ENCODE peak calls at places on chromosomes 7 and 10, in ten cellular contexts. L is fibroblast of mammary gland; H is right lobe of liver; C is SK-N-SH; Z is CD8-positive, alpha-beta T cell; B is retinal pigment epithelial cell; N is psoas muscle; W is spleen; G is heart right ventricle; I is K562. D is an unnamed sample.
A peak's percentile ranks its signal among the peaks of the same experiment; 100 is the strongest.

GRCh38 chr7:47400741-47401206 is 181.1 kb downstream of the TNS3 start:
- DNase-seq in L (no peak), H (no peak), C (no peak), Z (no peak), B (no peak), N (peak; percentile 34), W (peak; percentile 71), G (no peak), I (no peak), D (no peak)

GRCh38 chr10:30063098-30063497 is 3.7 kb upstream of the JCAD start:
- DNase-seq in L (no peak), H (no peak), C (no peak), Z (no peak), B (no peak), N (no peak), W (no peak), G (no peak), I (no peak), D (no peak)

GRCh38 chr10:112229096-112229495 is 45.5 kb upstream of the GPAM start:
- DNase-seq in L (peak; percentile 57), H (no peak), C (no peak), Z (no peak), B (no peak), N (no peak), W (no peak), G (no peak), I (no peak), D (no peak)

GRCh38 chr7:44394636-44395035 is 69.2 kb upstream of the CAMK2B start:
- DNase-seq in L (no peak), H (no peak), C (no peak), Z (no peak), B (no peak), N (no peak), W (no peak), G (no peak), I (no peak), D (no peak)

GRCh38 chr7:90708841-90709317 is 112.8 kb downstream of the CDK14 start:
- DNase-seq in L (peak; percentile 39), H (no peak), C (no peak), Z (no peak), B (no peak), N (no peak), W (no peak), G (no peak), I (no peak), D (peak; percentile 29)

GRCh38 chr10:3148994-3149393 is 23.6 kb downstream of the PITRM1 start:
- DNase-seq in L (no peak), H (no peak), C (no peak), Z (no peak), B (no peak), N (no peak), W (no peak), G (no peak), I (no peak), D (no peak)

GRCh38 chr7:55457801-55458200 is 92.7 kb downstream of the LANCL2 start:
- DNase-seq in L (no peak), H (no peak), C (no peak), Z (no peak), B (no peak), N (no peak), W (no peak), G (no peak), I (no peak), D (peak; percentile 32)

GRCh38 chr7:98418636-98419315 is 17.9 kb upstream of the BAIAP2L1 start:
- DNase-seq in L (peak; percentile 98), H (peak; percentile 86), C (peak; percentile 31), Z (no peak), B (peak; percentile 90), N (no peak), W (peak; percentile 32), G (no peak), I (peak; percentile 80), D (peak; percentile 93)

GRCh38 chr7:22728416-22729029 is 1.5 kb downstream of the IL6 start:
- DNase-seq in L (peak; percentile 63), H (no peak), C (no peak), Z (no peak), B (no peak), N (no peak), W (no peak), G (no peak), I (peak; percentile 48), D (peak; percentile 66)

GRCh38 chr7:22724861-22725260 is 2.1 kb upstream of the IL6 start:
- DNase-seq in L (no peak), H (no peak), C (no peak), Z (no peak), B (no peak), N (no peak), W (no peak), G (no peak), I (no peak), D (no peak)

GRCh38 chr7:22725585-22725984 is 1.4 kb upstream of the IL6 start:
- DNase-seq in L (peak; percentile 82), H (no peak), C (peak; percentile 28), Z (no peak), B (no peak), N (no peak), W (no peak), G (no peak), I (peak; percentile 57), D (peak; percentile 42)

GRCh38 chr7:22726849-22727792 is at the start of gene IL6:
- DNase-seq in L (peak; percentile 98), H (peak; percentile 71), C (peak; percentile 65), Z (no peak), B (peak; percentile 88), N (peak; percentile 90), W (peak; percentile 87), G (peak; percentile 84), I (peak; percentile 85), D (peak; percentile 94)

GRCh38 chr7:22726345-22726848 is 603 bp upstream of the IL6 start:
- DNase-seq in L (peak; percentile 83), H (no peak), C (peak; percentile 32), Z (peak; percentile 15), B (peak; percentile 73), N (peak; percentile 72), W (peak; percentile 84), G (peak; percentile 42), I (peak; percentile 68), D (peak; percentile 81)
- H3K4me3 ChIP-seq in L (peak overlapping the region; percentile 48), H (no peak overlapping the region), C (peak overlapping the region; percentile 40), Z (no peak overlapping the region), B (peak overlapping the region; percentile 15), N (peak overlapping the region; percentile 60), W (peak overlapping the region; percentile 39), G (peak overlapping the region; percentile 41), I (peak overlapping the region; percentile 33), D (peak overlapping the region; percentile 53)

GRCh38 chr10:86083206-86083605 is 283.4 kb downstream of the GRID1 start:
- DNase-seq in L (no peak), H (no peak), C (no peak), Z (no peak), B (no peak), N (no peak), W (peak; percentile 14), G (no peak), I (no peak), D (no peak)
- TF ChIP-seq CTCF in L (no peak), H (no peak), C (no peak), Z (no peak), B (no peak), N (no peak), W (no peak), G (no peak), I (no peak), D (no peak)

DNA sequence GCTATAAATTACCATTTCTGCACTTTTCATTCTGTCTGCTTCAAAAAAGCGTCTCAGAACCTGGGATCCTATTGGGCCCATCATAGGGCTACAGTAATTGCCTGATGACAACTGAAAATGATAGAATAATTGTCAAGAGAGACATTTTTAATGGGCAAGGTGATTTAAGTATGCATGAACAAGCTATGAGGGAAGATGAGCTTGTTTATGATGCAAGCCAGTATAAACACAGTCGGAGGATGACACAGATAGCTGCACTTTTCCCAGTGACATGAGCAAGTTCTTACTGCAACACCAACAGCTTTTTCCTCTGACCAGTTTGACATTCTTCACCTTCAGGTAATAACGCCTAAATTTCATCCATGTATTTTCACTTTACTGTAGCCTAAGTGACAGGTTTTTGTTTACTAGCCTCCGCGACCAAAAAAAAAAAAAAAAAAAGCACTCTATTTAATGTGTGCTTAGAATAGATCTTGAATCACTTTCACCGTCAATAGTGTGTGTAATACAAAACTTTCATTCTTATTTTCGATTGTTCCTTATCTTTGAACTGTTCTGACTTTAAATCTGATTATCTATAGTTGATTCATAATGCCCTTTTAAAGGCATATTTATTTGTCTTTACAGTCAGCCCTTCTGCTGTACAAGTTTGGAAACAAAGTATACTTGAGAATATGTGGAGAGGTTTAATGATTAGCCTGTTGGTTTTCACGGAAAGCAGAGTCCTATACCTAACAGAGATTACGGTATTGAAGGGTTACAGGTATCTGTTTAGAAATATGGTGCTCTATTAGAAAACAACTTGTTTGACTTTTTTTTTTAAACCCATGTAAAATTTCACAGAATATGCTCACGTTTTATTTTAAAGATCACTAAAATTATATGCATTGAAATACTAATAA is 1.7 kb downstream of the FOXP2 start:
- DNase-seq in L (peak; percentile 40), H (no peak), C (no peak), Z (no peak), B (no peak), N (no peak), W (no peak), G (no peak), I (no peak), D (peak; percentile 3)
- H3K4me3 ChIP-seq in L (no peak overlapping the region), H (no peak overlapping the region), C (no peak overlapping the region), Z (no peak overlapping the region), B (no peak overlapping the region), N (peak overlapping the region; percentile 57), W (no peak overlapping the region), G (peak overlapping the region; percentile 41), I (no peak overlapping the region), D (no peak overlapping the region)

GRCh38 chr10:45000138-45000763 is 472 bp upstream of the ZNF22 start:
- DNase-seq in L (peak; percentile 97), H (peak; percentile 73), C (no peak), Z (no peak), B (no peak), N (peak; percentile 94), W (no peak), G (peak; percentile 92), I (no peak), D (peak; percentile 74)

GRCh38 chr10:45004661-45005060 is 3.9 kb downstream of the ZNF22 start:
- DNase-seq in L (no peak), H (no peak), C (no peak), Z (no peak), B (no peak), N (no peak), W (no peak), G (no peak), I (no peak), D (no peak)

GRCh38 chr10:45003432-45004000 is 2.8 kb downstream of the ZNF22 start:
- DNase-seq in L (no peak), H (no peak), C (no peak), Z (no peak), B (no peak), N (no peak), W (no peak), G (no peak), I (no peak), D (no peak)

GRCh38 chr10:45000764-45001381 is at the start of gene ZNF22:
- DNase-seq in L (peak; percentile 66), H (peak; percentile 76), C (peak; percentile 91), Z (peak; percentile 70), B (no peak), N (peak; percentile 84), W (peak; percentile 94), G (peak; percentile 81), I (peak; percentile 94), D (peak; percentile 75)

DNA sequence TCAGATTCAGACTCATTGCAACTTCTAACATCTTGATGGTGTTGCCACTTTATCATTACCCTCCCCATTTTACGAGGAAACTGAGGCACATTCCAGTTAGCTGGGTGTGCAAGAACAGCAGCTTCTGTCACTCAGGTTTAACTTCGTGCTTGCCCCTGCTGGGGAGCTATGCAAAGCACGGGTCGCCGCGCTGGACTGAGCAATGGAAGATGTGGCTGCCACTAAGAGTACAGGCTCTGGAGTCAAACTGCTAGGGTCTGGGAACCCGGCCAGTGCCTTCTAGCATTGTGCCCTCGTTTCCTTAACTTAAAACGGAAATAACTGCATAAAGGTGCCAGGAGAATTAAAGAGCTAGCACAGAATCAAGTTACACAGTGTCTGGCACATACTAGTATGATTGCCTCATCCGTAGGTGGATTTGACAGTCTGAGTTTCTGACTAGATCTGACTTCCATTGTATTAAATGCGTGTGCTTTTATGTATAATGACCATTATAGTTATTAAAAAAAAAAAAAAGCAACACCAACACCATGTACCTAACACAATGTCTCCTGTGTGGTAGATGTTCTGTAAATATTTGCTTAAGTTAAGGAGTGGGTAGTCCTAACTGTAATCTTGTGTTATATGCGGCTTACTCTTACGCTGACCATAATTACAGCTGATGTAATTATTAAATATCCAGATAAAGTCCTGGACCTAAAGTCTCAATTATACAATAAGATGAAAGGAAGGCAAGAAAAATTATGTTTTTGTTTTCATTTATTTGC is 842 bp downstream of the ZNF22 start:
- DNase-seq in L (peak; percentile 79), H (peak; percentile 81), C (peak; percentile 79), Z (peak; percentile 27), B (peak; percentile 60), N (peak; percentile 90), W (peak; percentile 89), G (peak; percentile 69), I (no peak), D (peak; percentile 70)
- TF ChIP-seq CTCF in L (peak; percentile 24), H (peak; percentile 3), C (peak; percentile 33), Z (no peak), B (peak; percentile 21), N (peak; percentile 27), W (no peak), G (no peak), I (no peak), D (peak; percentile 35)